ENCODE peak calls at places on chromosomes 3 and 15, in four cellular contexts. One of them, this sample, is unnamed.

GRCh38 chr3:39980781-39981180 is 171.4 kb downstream of the MYRIP start:
- DNase-seq in cardiac muscle cell: no peak
- DNase-seq in cardiac fibroblast: no peak
- DNase-seq in GM06990: no peak
- DNase-seq in this sample: no peak

GRCh38 chr3:55718074-55718473 is 231.0 kb upstream of the WNT5A start:
- DNase-seq in cardiac muscle cell: no peak
- DNase-seq in cardiac fibroblast: no peak
- DNase-seq in GM06990: no peak
- DNase-seq in this sample: no peak

GRCh38 chr15:80803580-80804525 is 24.7 kb downstream of the CEMIP start:
- DNase-seq in cardiac muscle cell: no peak
- DNase-seq in cardiac fibroblast: no peak
- DNase-seq in GM06990: no peak
- DNase-seq in this sample: no peak

GRCh38 chr3:146223401-146224373 is 27.2 kb downstream of the PLSCR4 start:
- DNase-seq in cardiac muscle cell: peak
- DNase-seq in cardiac fibroblast: peak
- DNase-seq in GM06990: no peak
- DNase-seq in this sample: no peak

GRCh38 chr15:96130734-96131133 is 199.8 kb upstream of the NR2F2 start:
- DNase-seq in cardiac muscle cell: no peak
- DNase-seq in cardiac fibroblast: no peak
- DNase-seq in GM06990: no peak
- DNase-seq in this sample: no peak

GRCh38 chr3:23198801-23199200 is 4.3 kb upstream of the UBE2E2 start:
- DNase-seq in cardiac muscle cell: no peak
- DNase-seq in cardiac fibroblast: no peak
- DNase-seq in GM06990: no peak
- DNase-seq in this sample: peak

GRCh38 chr15:91329914-91330313 is 229.9 kb downstream of the SV2B start:
- DNase-seq in cardiac muscle cell: no peak
- DNase-seq in cardiac fibroblast: no peak
- DNase-seq in GM06990: no peak
- DNase-seq in this sample: no peak

GRCh38 chr3:192915306-192915705 is 2.4 kb downstream of the MB21D2 start:
- DNase-seq in cardiac muscle cell: peak
- DNase-seq in cardiac fibroblast: peak
- DNase-seq in GM06990: peak
- DNase-seq in this sample: no peak

GRCh38 chr3:191997579-191998268 is 536.8 kb downstream of the PYDC2 start:
- DNase-seq in cardiac muscle cell: no peak
- DNase-seq in cardiac fibroblast: no peak
- DNase-seq in GM06990: no peak
- DNase-seq in this sample: peak

GRCh38 chr3:131033480-131034080 is 6.9 kb downstream of the NEK11 start:
- DNase-seq in cardiac muscle cell: peak
- DNase-seq in cardiac fibroblast: peak
- DNase-seq in GM06990: peak
- DNase-seq in this sample: no peak

GRCh38 chr3:8938021-8938420 is 25.3 kb downstream of the RAD18 start:
- DNase-seq in cardiac muscle cell: peak
- DNase-seq in cardiac fibroblast: peak
- DNase-seq in GM06990: no peak
- DNase-seq in this sample: no peak

GRCh38 chr15:100112061-100112420 is 229.7 kb downstream of the ADAMTS17 start:
- DNase-seq in cardiac muscle cell: no peak
- DNase-seq in cardiac fibroblast: no peak
- DNase-seq in GM06990: no peak
- DNase-seq in this sample: no peak

GRCh38 chr15:65082303-65082958 is 5.9 kb downstream of the KBTBD13 start:
- DNase-seq in cardiac muscle cell: no peak
- DNase-seq in cardiac fibroblast: no peak
- DNase-seq in GM06990: no peak
- DNase-seq in this sample: no peak

GRCh38 chr15:36331531-36332275 is 247.7 kb upstream of the CDIN1 start:
- DNase-seq in cardiac muscle cell: peak
- DNase-seq in cardiac fibroblast: peak
- DNase-seq in GM06990: no peak
- DNase-seq in this sample: no peak

GRCh38 chr15:82625136-82625535 is 22.0 kb downstream of the CPEB1 start:
- DNase-seq in cardiac muscle cell: no peak
- DNase-seq in cardiac fibroblast: no peak
- DNase-seq in GM06990: no peak
- DNase-seq in this sample: no peak

GRCh38 chr15:83926116-83926515 is 272.2 kb downstream of the ADAMTSL3 start:
- DNase-seq in cardiac muscle cell: peak
- DNase-seq in cardiac fibroblast: peak
- DNase-seq in GM06990: no peak
- DNase-seq in this sample: no peak

GRCh38 chr3:43346990-43347749 is 60.8 kb downstream of the SNRK start:
- DNase-seq in cardiac muscle cell: no peak
- DNase-seq in cardiac fibroblast: no peak
- DNase-seq in GM06990: no peak
- DNase-seq in this sample: no peak

GRCh38 chr3:107953707-107954106 is 137.1 kb downstream of the CD47 start:
- DNase-seq in cardiac muscle cell: no peak
- DNase-seq in cardiac fibroblast: no peak
- DNase-seq in GM06990: no peak
- DNase-seq in this sample: no peak

GRCh38 chr15:85755942-85756341 is 38.8 kb downstream of the KLHL25 start:
- DNase-seq in cardiac muscle cell: no peak
- DNase-seq in cardiac fibroblast: no peak
- DNase-seq in GM06990: no peak
- DNase-seq in this sample: no peak

GRCh38 chr3:72439321-72440183 is 408.7 kb downstream of the SHQ1 start:
- DNase-seq in cardiac muscle cell: no peak
- DNase-seq in cardiac fibroblast: no peak
- DNase-seq in GM06990: no peak
- DNase-seq in this sample: no peak

DNA sequence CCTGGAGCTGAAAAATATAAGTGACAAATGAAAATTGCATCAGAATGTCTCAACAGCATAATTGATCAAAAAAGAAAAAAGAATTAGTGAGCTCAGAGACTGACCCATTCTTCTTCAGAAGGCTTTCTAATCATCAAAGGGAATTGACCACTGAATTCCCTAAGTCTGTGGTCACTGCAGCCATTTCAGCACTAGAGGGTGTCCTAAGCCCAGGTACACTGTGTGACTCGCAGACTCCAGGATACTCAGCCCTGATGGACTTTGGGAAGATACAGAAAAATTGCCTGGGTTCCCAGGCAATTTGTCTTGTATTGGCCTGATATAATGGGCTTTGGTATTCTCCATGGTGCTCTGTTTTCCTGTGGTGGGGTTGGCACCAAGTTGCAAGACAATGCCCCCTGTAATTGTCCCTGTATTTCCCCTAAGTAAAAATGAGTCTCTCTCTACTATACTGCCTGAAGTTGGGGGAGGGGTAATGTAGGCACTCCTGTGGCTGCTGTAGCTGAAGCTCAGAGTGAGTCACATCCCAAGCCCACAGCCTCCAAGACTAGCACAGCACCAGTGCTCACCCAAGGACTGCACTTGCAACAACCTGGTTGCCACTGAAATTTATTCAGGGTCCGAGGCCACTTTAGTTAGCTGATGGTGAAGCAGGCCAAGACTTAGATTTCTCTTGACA is 256.0 kb upstream of the STAC start:
- DNase-seq in cardiac muscle cell: peak
- DNase-seq in cardiac fibroblast: peak
- DNase-seq in GM06990: no peak
- DNase-seq in this sample: no peak
- TF ChIP-seq CTCF in cardiac muscle cell: peak
- TF ChIP-seq CTCF in cardiac fibroblast: peak
- TF ChIP-seq CTCF in GM06990: peak
- TF ChIP-seq CTCF in this sample: peak

GRCh38 chr3:45796902-45797637 is 734 bp upstream of the SLC6A20 start:
- DNase-seq in cardiac muscle cell: no peak
- DNase-seq in cardiac fibroblast: no peak
- DNase-seq in GM06990: no peak
- DNase-seq in this sample: no peak

GRCh38 chr3:45794177-45794560 is 2.2 kb downstream of the SLC6A20 start:
- DNase-seq in cardiac muscle cell: no peak
- DNase-seq in cardiac fibroblast: no peak
- DNase-seq in GM06990: no peak
- DNase-seq in this sample: no peak

GRCh38 chr3:45798034-45798433 is 1.7 kb upstream of the SLC6A20 start:
- DNase-seq in cardiac muscle cell: no peak
- DNase-seq in cardiac fibroblast: no peak
- DNase-seq in GM06990: no peak
- DNase-seq in this sample: no peak

GRCh38 chr3:45795509-45795881 is 841 bp downstream of the SLC6A20 start:
- DNase-seq in cardiac muscle cell: peak
- DNase-seq in cardiac fibroblast: peak
- DNase-seq in GM06990: no peak
- DNase-seq in this sample: no peak

GRCh38 chr3:45795882-45796765 is at the start of gene SLC6A20:
- DNase-seq in cardiac muscle cell: no peak
- DNase-seq in cardiac fibroblast: no peak
- DNase-seq in GM06990: peak
- DNase-seq in this sample: peak
- H3K4me3 ChIP-seq in cardiac muscle cell: peak
- H3K4me3 ChIP-seq in cardiac fibroblast: no peak
- H3K4me3 ChIP-seq in GM06990: peak
- H3K4me3 ChIP-seq in this sample: peak

GRCh38 chr15:101121511-101122090 is 130.2 kb downstream of the CHSY1 start:
- DNase-seq in cardiac muscle cell: peak
- DNase-seq in cardiac fibroblast: peak
- DNase-seq in GM06990: peak
- DNase-seq in this sample: no peak
- TF ChIP-seq CTCF in cardiac muscle cell: peak
- TF ChIP-seq CTCF in cardiac fibroblast: peak
- TF ChIP-seq CTCF in GM06990: peak
- TF ChIP-seq CTCF in this sample: peak

DNA sequence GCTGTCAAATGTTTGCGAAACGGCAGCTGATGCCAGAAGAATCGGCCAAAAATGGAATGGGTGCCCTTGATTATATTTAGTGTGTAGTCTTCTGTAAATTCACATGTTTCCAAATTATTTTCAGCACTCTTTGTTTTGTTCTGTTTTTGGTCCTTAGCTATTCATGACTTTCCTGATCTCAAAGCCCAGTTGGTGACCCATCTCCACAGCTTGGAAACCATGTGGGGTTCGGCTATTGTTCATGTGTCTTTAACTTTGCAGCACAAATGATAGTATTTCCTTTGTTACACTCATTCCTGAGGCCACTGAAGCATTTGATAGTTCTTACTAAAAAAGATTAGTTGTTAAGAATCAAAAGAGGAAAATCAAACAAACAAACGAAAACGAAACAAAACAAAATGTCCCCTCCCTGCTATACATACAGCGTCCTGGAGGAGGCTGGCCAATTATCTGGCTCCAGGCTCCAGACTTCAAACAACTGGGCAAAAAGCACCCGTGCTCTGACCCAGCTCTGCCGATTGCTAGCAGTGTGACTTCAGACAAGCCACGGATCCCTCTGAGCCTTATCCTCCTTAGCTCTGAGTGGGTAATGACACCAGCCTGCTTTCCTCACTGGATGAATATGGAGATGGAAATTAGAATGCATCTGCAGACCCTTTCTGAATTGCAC is 121.0 kb downstream of the CACNA2D3 start:
- DNase-seq in cardiac muscle cell: peak
- DNase-seq in cardiac fibroblast: no peak
- DNase-seq in GM06990: no peak
- DNase-seq in this sample: no peak
- H3K4me3 ChIP-seq in cardiac muscle cell: no peak
- H3K4me3 ChIP-seq in cardiac fibroblast: peak
- H3K4me3 ChIP-seq in GM06990: no peak
- H3K4me3 ChIP-seq in this sample: no peak

GRCh38 chr3:113754486-113755159 is 7.8 kb downstream of the ATP6V1A start:
- DNase-seq in cardiac muscle cell: no peak
- DNase-seq in cardiac fibroblast: no peak
- DNase-seq in GM06990: no peak
- DNase-seq in this sample: no peak
- TF ChIP-seq CTCF in cardiac muscle cell: no peak
- TF ChIP-seq CTCF in cardiac fibroblast: no peak
- TF ChIP-seq CTCF in GM06990: no peak
- TF ChIP-seq CTCF in this sample: no peak

GRCh38 chr3:128490650-128491070 is 2.3 kb downstream of the GATA2 start:
- DNase-seq in cardiac muscle cell: no peak
- DNase-seq in cardiac fibroblast: no peak
- DNase-seq in GM06990: no peak
- DNase-seq in this sample: no peak
- H3K4me3 ChIP-seq in cardiac muscle cell: peak
- H3K4me3 ChIP-seq in cardiac fibroblast: no peak
- H3K4me3 ChIP-seq in GM06990: no peak
- H3K4me3 ChIP-seq in this sample: peak

GRCh38 chr3:66494964-66495581 is 5.7 kb downstream of the LRIG1 start:
- DNase-seq in cardiac muscle cell: no peak
- DNase-seq in cardiac fibroblast: no peak
- DNase-seq in GM06990: no peak
- DNase-seq in this sample: no peak

GRCh38 chr3:66490984-66491383 is 9.8 kb downstream of the LRIG1 start:
- DNase-seq in cardiac muscle cell: no peak
- DNase-seq in cardiac fibroblast: no peak
- DNase-seq in GM06990: no peak
- DNase-seq in this sample: no peak

GRCh38 chr3:66492672-66493071 is 8.2 kb downstream of the LRIG1 start:
- DNase-seq in cardiac muscle cell: no peak
- DNase-seq in cardiac fibroblast: no peak
- DNase-seq in GM06990: no peak
- DNase-seq in this sample: no peak

GRCh38 chr3:66495633-66496032 is 5.2 kb downstream of the LRIG1 start:
- DNase-seq in cardiac muscle cell: no peak
- DNase-seq in cardiac fibroblast: no peak
- DNase-seq in GM06990: no peak
- DNase-seq in this sample: no peak

GRCh38 chr3:66493464-66494099 is 7.2 kb downstream of the LRIG1 start:
- DNase-seq in cardiac muscle cell: no peak
- DNase-seq in cardiac fibroblast: no peak
- DNase-seq in GM06990: no peak
- DNase-seq in this sample: no peak
- TF ChIP-seq CTCF in cardiac muscle cell: no peak
- TF ChIP-seq CTCF in cardiac fibroblast: no peak
- TF ChIP-seq CTCF in GM06990: no peak
- TF ChIP-seq CTCF in this sample: no peak

GRCh38 chr15:63292771-63293170 is 15.4 kb downstream of the APH1B start:
- DNase-seq in cardiac muscle cell: peak
- DNase-seq in cardiac fibroblast: peak
- DNase-seq in GM06990: peak
- DNase-seq in this sample: no peak
- H3K4me3 ChIP-seq in cardiac muscle cell: no peak
- H3K4me3 ChIP-seq in cardiac fibroblast: no peak
- H3K4me3 ChIP-seq in GM06990: no peak
- H3K4me3 ChIP-seq in this sample: no peak

DNA sequence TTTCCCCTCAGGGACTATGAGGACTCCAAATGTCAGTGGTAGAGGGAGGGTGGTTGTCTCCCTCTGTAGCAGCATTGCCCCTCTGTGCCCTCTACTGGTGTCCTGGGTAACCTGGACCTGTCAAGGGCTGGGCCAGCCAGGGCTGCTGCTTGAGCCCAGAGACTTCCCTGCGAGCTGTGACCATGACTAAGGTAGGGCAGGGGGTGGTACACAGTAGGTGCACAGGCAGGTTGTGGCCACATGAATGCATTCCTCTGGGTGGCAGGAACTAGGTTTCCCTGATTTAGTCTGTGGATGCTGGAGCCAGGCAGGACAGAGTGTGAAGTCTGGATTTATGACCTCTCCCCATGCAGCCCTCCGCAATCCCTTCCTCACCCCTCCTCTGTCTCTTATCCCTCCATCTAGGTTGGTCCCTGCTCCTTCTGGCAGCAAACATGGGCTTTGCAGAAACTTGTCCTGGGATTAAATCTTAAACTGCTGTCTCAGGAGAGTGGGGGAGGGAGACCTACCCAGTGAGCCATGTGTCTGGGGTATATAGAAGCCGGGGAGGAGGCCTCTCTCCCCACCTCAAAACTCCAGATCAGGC is 8.7 kb upstream of the SEMA3F start:
- DNase-seq in cardiac muscle cell: no peak
- DNase-seq in cardiac fibroblast: no peak
- DNase-seq in GM06990: no peak
- DNase-seq in this sample: no peak
- TF ChIP-seq CTCF in cardiac muscle cell: no peak
- TF ChIP-seq CTCF in cardiac fibroblast: no peak
- TF ChIP-seq CTCF in GM06990: no peak
- TF ChIP-seq CTCF in this sample: peak